ENCODE peak calls at places on chromosomes 1 and 21, in six cellular contexts. One of them, this sample, is unnamed. For H3K4me1, the result is how much of the 10 kb centered on the place peaks cover.

GRCh38 chr1:183150445-183150844 is 35.6 kb upstream of the LAMC2 start:
- DNase-seq in CD8-positive, alpha-beta memory T cell: no peak
- DNase-seq in mesendoderm: no peak
- DNase-seq in tibial nerve: no peak
- DNase-seq in IMR-90: no peak
- DNase-seq in neural progenitor cell: no peak
- DNase-seq in this sample: no peak

GRCh38 chr1:65998763-65999583 is 206.3 kb downstream of the PDE4B start:
- DNase-seq in IMR-90: no peak
- DNase-seq in CD8-positive, alpha-beta memory T cell: no peak
- DNase-seq in mesendoderm: no peak
- DNase-seq in neural progenitor cell: no peak
- DNase-seq in tibial nerve: no peak
- DNase-seq in this sample: no peak

GRCh38 chr1:184385863-184386262 is 966 bp upstream of the C1orf21 start:
- DNase-seq in tibial nerve: no peak
- DNase-seq in CD8-positive, alpha-beta memory T cell: no peak
- DNase-seq in neural progenitor cell: peak
- DNase-seq in IMR-90: no peak
- DNase-seq in mesendoderm: no peak
- DNase-seq in this sample: no peak

GRCh38 chr1:205961405-205961804 is 18.1 kb upstream of the SLC26A9 start:
- DNase-seq in mesendoderm: no peak
- DNase-seq in CD8-positive, alpha-beta memory T cell: no peak
- DNase-seq in IMR-90: no peak
- DNase-seq in neural progenitor cell: no peak
- DNase-seq in tibial nerve: no peak
- DNase-seq in this sample: no peak

GRCh38 chr1:43704838-43705237 is 2.5 kb upstream of the ST3GAL3 start:
- DNase-seq in tibial nerve: no peak
- DNase-seq in neural progenitor cell: no peak
- DNase-seq in mesendoderm: peak
- DNase-seq in CD8-positive, alpha-beta memory T cell: no peak
- DNase-seq in IMR-90: no peak
- DNase-seq in this sample: no peak

GRCh38 chr21:35540950-35541632 is 492.0 kb upstream of the RUNX1 start:
- DNase-seq in tibial nerve: no peak
- DNase-seq in IMR-90: no peak
- DNase-seq in CD8-positive, alpha-beta memory T cell: no peak
- DNase-seq in neural progenitor cell: no peak
- DNase-seq in mesendoderm: no peak
- DNase-seq in this sample: no peak

GRCh38 chr1:184085667-184086066 is 34.1 kb downstream of the TSEN15 start:
- DNase-seq in IMR-90: no peak
- DNase-seq in mesendoderm: no peak
- DNase-seq in neural progenitor cell: no peak
- DNase-seq in tibial nerve: no peak
- DNase-seq in CD8-positive, alpha-beta memory T cell: no peak
- DNase-seq in this sample: no peak

GRCh38 chr1:96075704-96076455 is 645.7 kb upstream of the PTBP2 start:
- DNase-seq in tibial nerve: no peak
- DNase-seq in mesendoderm: no peak
- DNase-seq in CD8-positive, alpha-beta memory T cell: no peak
- DNase-seq in IMR-90: no peak
- DNase-seq in neural progenitor cell: no peak
- DNase-seq in this sample: no peak

GRCh38 chr1:36533897-36534296 is 51.2 kb upstream of the CSF3R start:
- DNase-seq in mesendoderm: no peak
- DNase-seq in neural progenitor cell: no peak
- DNase-seq in tibial nerve: no peak
- DNase-seq in CD8-positive, alpha-beta memory T cell: no peak
- DNase-seq in IMR-90: no peak
- DNase-seq in this sample: no peak

GRCh38 chr1:235108876-235109275 is 19.8 kb downstream of the TOMM20 start:
- DNase-seq in tibial nerve: no peak
- DNase-seq in IMR-90: no peak
- DNase-seq in CD8-positive, alpha-beta memory T cell: no peak
- DNase-seq in neural progenitor cell: no peak
- DNase-seq in mesendoderm: no peak
- DNase-seq in this sample: no peak

GRCh38 chr1:67191668-67192520 is 25.6 kb downstream of the IL23R start:
- DNase-seq in IMR-90: no peak
- DNase-seq in tibial nerve: no peak
- DNase-seq in neural progenitor cell: no peak
- DNase-seq in CD8-positive, alpha-beta memory T cell: no peak
- DNase-seq in mesendoderm: no peak
- DNase-seq in this sample: no peak

GRCh38 chr1:21816602-21817302 is 4.7 kb downstream of the LDLRAD2 start:
- DNase-seq in mesendoderm: peak
- DNase-seq in tibial nerve: no peak
- DNase-seq in neural progenitor cell: no peak
- DNase-seq in CD8-positive, alpha-beta memory T cell: no peak
- DNase-seq in IMR-90: peak
- DNase-seq in this sample: no peak

GRCh38 chr21:33199516-33200217 is 30.1 kb upstream of the IFNAR2 start:
- DNase-seq in IMR-90: peak
- DNase-seq in tibial nerve: peak
- DNase-seq in CD8-positive, alpha-beta memory T cell: peak
- DNase-seq in mesendoderm: peak
- DNase-seq in neural progenitor cell: peak
- DNase-seq in this sample: peak

GRCh38 chr1:176950736-176951308 is 213.7 kb downstream of the ASTN1 start:
- DNase-seq in CD8-positive, alpha-beta memory T cell: no peak
- DNase-seq in IMR-90: no peak
- DNase-seq in mesendoderm: peak
- DNase-seq in neural progenitor cell: no peak
- DNase-seq in tibial nerve: no peak
- DNase-seq in this sample: no peak

GRCh38 chr1:204080163-204080903 is 7.4 kb downstream of the SOX13 start:
- DNase-seq in neural progenitor cell: peak
- DNase-seq in mesendoderm: peak
- DNase-seq in IMR-90: peak
- DNase-seq in CD8-positive, alpha-beta memory T cell: no peak
- DNase-seq in tibial nerve: peak
- DNase-seq in this sample: peak

GRCh38 chr1:54238353-54239040 is 38.5 kb downstream of the MRPL37 start:
- DNase-seq in tibial nerve: no peak
- DNase-seq in neural progenitor cell: no peak
- DNase-seq in IMR-90: no peak
- DNase-seq in CD8-positive, alpha-beta memory T cell: no peak
- DNase-seq in mesendoderm: no peak
- DNase-seq in this sample: no peak

DNA sequence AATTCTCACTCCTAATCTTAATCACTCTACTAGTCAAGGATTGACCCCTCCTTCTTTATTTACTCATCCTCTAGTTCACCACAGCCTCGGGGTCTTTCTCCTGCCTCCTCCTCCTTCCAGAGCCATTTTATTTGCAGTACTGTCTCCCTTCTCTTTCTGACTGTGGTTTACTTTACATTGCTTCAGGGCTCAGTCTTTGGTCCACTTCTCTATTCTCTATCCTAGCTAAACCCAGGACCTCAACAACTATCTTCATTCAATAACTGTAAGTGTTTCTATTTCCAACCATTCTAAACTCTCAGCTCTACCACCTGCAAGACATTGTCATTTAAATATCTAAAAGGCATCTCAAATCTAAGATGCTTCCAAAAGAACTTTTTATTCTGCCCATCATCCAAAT is 493.8 kb downstream of the TTLL7 start:
- DNase-seq in tibial nerve: no peak
- DNase-seq in neural progenitor cell: no peak
- DNase-seq in CD8-positive, alpha-beta memory T cell: no peak
- DNase-seq in IMR-90: no peak
- DNase-seq in mesendoderm: no peak
- DNase-seq in this sample: no peak
- H3K4me1 ChIP-seq in tibial nerve: under half
- H3K4me1 ChIP-seq in neural progenitor cell: under half
- H3K4me1 ChIP-seq in CD8-positive, alpha-beta memory T cell: under half
- H3K4me1 ChIP-seq in IMR-90: under half
- H3K4me1 ChIP-seq in mesendoderm: under half
- H3K4me1 ChIP-seq in this sample: under half

GRCh38 chr1:161771973-161772372 is 5.9 kb downstream of the ATF6 start:
- DNase-seq in neural progenitor cell: no peak
- DNase-seq in CD8-positive, alpha-beta memory T cell: no peak
- DNase-seq in IMR-90: no peak
- DNase-seq in mesendoderm: no peak
- DNase-seq in tibial nerve: no peak
- DNase-seq in this sample: no peak
- H3K27ac ChIP-seq in neural progenitor cell: no peak
- H3K27ac ChIP-seq in CD8-positive, alpha-beta memory T cell: no peak
- H3K27ac ChIP-seq in IMR-90: no peak
- H3K27ac ChIP-seq in mesendoderm: no peak
- H3K27ac ChIP-seq in tibial nerve: peak
- H3K27ac ChIP-seq in this sample: no peak

GRCh38 chr21:43974791-43975468 is 37.2 kb upstream of the TRAPPC10 start:
- DNase-seq in neural progenitor cell: no peak
- DNase-seq in tibial nerve: no peak
- DNase-seq in CD8-positive, alpha-beta memory T cell: no peak
- DNase-seq in mesendoderm: no peak
- DNase-seq in IMR-90: no peak
- DNase-seq in this sample: no peak
- H3K4me3 ChIP-seq in neural progenitor cell: no peak
- H3K4me3 ChIP-seq in tibial nerve: no peak
- H3K4me3 ChIP-seq in CD8-positive, alpha-beta memory T cell: no peak
- H3K4me3 ChIP-seq in mesendoderm: no peak
- H3K4me3 ChIP-seq in IMR-90: no peak
- H3K4me3 ChIP-seq in this sample: no peak

DNA sequence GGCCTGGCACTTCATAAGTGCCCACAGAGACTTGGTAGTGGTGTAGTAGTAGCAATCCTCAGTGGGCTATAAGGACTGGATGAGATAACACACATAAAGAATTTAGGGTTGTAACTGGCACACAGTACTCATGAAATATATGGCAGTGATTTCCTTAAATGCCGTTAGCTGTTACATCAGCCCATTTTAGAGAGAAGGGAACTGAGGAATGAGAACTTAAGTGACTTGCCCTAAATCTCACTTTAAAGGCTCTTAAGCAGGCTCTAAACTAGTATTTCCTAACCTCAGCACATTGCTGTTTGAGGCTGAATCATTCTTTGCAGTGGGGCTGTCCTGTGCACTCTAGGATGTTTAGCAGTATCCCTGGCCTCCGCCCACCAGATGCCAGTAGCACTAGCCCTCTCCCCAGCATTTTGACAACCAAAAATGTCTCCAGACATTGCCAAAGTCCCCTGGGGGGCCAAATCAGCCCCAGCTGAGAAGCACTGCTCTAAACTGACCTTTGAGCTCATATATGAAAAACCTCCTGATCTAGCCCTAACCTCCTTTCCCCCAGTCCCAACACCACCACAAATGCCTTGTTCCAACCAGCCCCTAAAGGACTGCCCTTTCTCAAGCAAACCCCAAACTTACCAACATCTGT is 11.6 kb downstream of the CAMK2N1 start:
- DNase-seq in IMR-90: peak
- DNase-seq in CD8-positive, alpha-beta memory T cell: no peak
- DNase-seq in mesendoderm: no peak
- DNase-seq in tibial nerve: no peak
- DNase-seq in neural progenitor cell: no peak
- DNase-seq in this sample: no peak
- H3K4me1 ChIP-seq in IMR-90: under half
- H3K4me1 ChIP-seq in CD8-positive, alpha-beta memory T cell: under half
- H3K4me1 ChIP-seq in mesendoderm: under half
- H3K4me1 ChIP-seq in tibial nerve: under half
- H3K4me1 ChIP-seq in neural progenitor cell: under half
- H3K4me1 ChIP-seq in this sample: under half

DNA sequence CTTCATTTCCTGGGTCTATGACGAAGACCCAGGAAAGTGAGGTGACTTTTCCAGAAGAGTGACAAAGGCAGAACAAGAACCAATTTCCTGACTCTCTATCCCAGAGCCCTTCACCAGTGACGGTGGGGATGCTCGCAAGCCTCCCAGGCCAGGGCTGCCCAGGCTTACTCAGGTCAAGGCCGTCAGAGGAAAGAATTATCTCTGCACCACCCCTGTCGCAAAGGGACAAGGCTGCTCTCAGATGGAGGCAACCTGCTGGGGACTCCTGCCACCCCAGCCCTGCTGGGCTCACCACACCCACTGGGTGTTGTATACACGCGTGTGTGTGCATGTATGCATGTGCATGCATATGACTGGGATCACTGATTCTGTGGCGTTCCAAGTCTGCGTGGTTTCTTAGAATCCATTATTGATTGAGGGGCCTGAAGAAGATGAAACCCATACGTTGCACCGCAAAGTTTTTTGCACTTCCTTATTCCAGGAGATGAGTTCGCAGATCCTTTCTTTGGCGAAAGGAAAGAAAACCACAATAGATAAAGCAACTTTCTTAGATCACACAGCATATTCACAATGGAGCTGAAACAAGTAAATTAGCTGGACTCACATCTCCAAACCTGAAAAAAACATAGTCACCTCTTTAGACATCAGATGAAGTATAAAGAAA is 255.8 kb downstream of the RHOU start:
- DNase-seq in neural progenitor cell: no peak
- DNase-seq in CD8-positive, alpha-beta memory T cell: no peak
- DNase-seq in IMR-90: no peak
- DNase-seq in tibial nerve: no peak
- DNase-seq in mesendoderm: no peak
- DNase-seq in this sample: no peak
- H3K27ac ChIP-seq in neural progenitor cell: no peak
- H3K27ac ChIP-seq in CD8-positive, alpha-beta memory T cell: no peak
- H3K27ac ChIP-seq in IMR-90: no peak
- H3K27ac ChIP-seq in tibial nerve: peak
- H3K27ac ChIP-seq in mesendoderm: no peak
- H3K27ac ChIP-seq in this sample: no peak

GRCh38 chr1:8020032-8020431 is 6.1 kb downstream of the ERRFI1 start:
- DNase-seq in tibial nerve: no peak
- DNase-seq in IMR-90: peak
- DNase-seq in mesendoderm: peak
- DNase-seq in neural progenitor cell: no peak
- DNase-seq in CD8-positive, alpha-beta memory T cell: no peak
- DNase-seq in this sample: no peak
- H3K4me3 ChIP-seq in tibial nerve: no peak
- H3K4me3 ChIP-seq in IMR-90: no peak
- H3K4me3 ChIP-seq in mesendoderm: no peak
- H3K4me3 ChIP-seq in neural progenitor cell: no peak
- H3K4me3 ChIP-seq in CD8-positive, alpha-beta memory T cell: no peak
- H3K4me3 ChIP-seq in this sample: no peak

GRCh38 chr1:156665539-156665938 is 11.7 kb downstream of the NES start:
- DNase-seq in IMR-90: no peak
- DNase-seq in mesendoderm: no peak
- DNase-seq in tibial nerve: no peak
- DNase-seq in CD8-positive, alpha-beta memory T cell: no peak
- DNase-seq in neural progenitor cell: no peak
- DNase-seq in this sample: no peak
- H3K4me1 ChIP-seq in IMR-90: half or more
- H3K4me1 ChIP-seq in mesendoderm: under half
- H3K4me1 ChIP-seq in tibial nerve: under half
- H3K4me1 ChIP-seq in CD8-positive, alpha-beta memory T cell: under half
- H3K4me1 ChIP-seq in neural progenitor cell: half or more
- H3K4me1 ChIP-seq in this sample: under half

GRCh38 chr1:31482478-31483011 is 69.5 kb downstream of the SERINC2 start:
- DNase-seq in tibial nerve: no peak
- DNase-seq in CD8-positive, alpha-beta memory T cell: no peak
- DNase-seq in IMR-90: no peak
- DNase-seq in neural progenitor cell: no peak
- DNase-seq in mesendoderm: no peak
- DNase-seq in this sample: no peak
- H3K27ac ChIP-seq in tibial nerve: peak
- H3K27ac ChIP-seq in CD8-positive, alpha-beta memory T cell: no peak
- H3K27ac ChIP-seq in IMR-90: peak
- H3K27ac ChIP-seq in neural progenitor cell: no peak
- H3K27ac ChIP-seq in mesendoderm: no peak
- H3K27ac ChIP-seq in this sample: no peak

This sample was measured in iPS DF 6.9.